ENCODE peak calls at places on chromosomes 1 and 21, in seven cellular contexts. L is IMR-90, F is neuronal stem cell, I is mesendoderm, Q is H1, S is mesenchymal stem cell, W is trophoblast cell. C is an unnamed sample.
A peak's percentile ranks its signal among the peaks of the same experiment; 100 is the strongest.

GRCh38 chr1:16334655-16335340 is 17.5 kb downstream of the FBXO42 start:
- DNase-seq in L (no peak), F (no peak), I (peak; percentile 2), Q (no peak), S (no peak), W (peak; percentile 14), C (no peak)

GRCh38 chr1:14946567-14947285 is 206.8 kb upstream of the TMEM51 start:
- DNase-seq in L (peak; percentile 86), F (no peak), I (no peak), Q (no peak), S (peak; percentile 84), W (peak; percentile 75), C (no peak)

GRCh38 chr1:177741476-177741875 is 228.4 kb downstream of the SEC16B start:
- DNase-seq in L (no peak), F (no peak), I (peak; percentile 62), Q (no peak), S (no peak), W (no peak), C (no peak)

GRCh38 chr1:154326546-154327465 is 1.5 kb downstream of the ATP8B2 start:
- DNase-seq in L (peak; percentile 64), F (no peak), I (no peak), Q (no peak), S (no peak), W (no peak), C (peak; percentile 27)

GRCh38 chr21:38925923-38926322 is 120.2 kb downstream of the ETS2 start:
- DNase-seq in L (peak; percentile 89), F (no peak), I (no peak), Q (no peak), S (peak; percentile 96), W (no peak), C (no peak)

GRCh38 chr21:14862794-14863720 is 201.7 kb downstream of the NRIP1 start:
- DNase-seq in L (peak; percentile 26), F (no peak), I (peak; percentile 18), Q (no peak), S (peak; percentile 38), W (peak; percentile 45), C (no peak)

GRCh38 chr1:39754026-39754569 is 15.4 kb downstream of the PPIE start:
- DNase-seq in L (peak; percentile 61), F (no peak), I (no peak), Q (no peak), S (no peak), W (no peak), C (peak; percentile 1)

GRCh38 chr1:63758805-63759204 is 15.0 kb upstream of the ROR1 start:
- DNase-seq in L (no peak), F (no peak), I (no peak), Q (no peak), S (no peak), W (no peak), C (no peak)

GRCh38 chr1:118979754-118980270 is 8.3 kb downstream of the TBX15 start:
- DNase-seq in L (no peak), F (peak; percentile 47), I (peak; percentile 39), Q (no peak), S (no peak), W (no peak), C (no peak)

GRCh38 chr1:7408771-7409150 is 362.3 kb upstream of the VAMP3 start:
- DNase-seq in L (no peak), F (no peak), I (no peak), Q (no peak), S (no peak), W (no peak), C (peak; percentile 9)

GRCh38 chr21:40902299-40902698 is 55.3 kb upstream of the DSCAM start:
- DNase-seq in L (no peak), F (no peak), I (no peak), Q (no peak), S (no peak), W (no peak), C (no peak)

GRCh38 chr1:32925360-32926142 is 24.4 kb upstream of the TMEM54 start:
- DNase-seq in L (no peak), F (peak; percentile 30), I (peak; percentile 87), Q (peak; percentile 21), S (peak; percentile 77), W (peak; percentile 58), C (peak; percentile 55)

GRCh38 chr1:89598450-89599331 is 34.2 kb upstream of the LRRC8C start:
- DNase-seq in L (peak; percentile 39), F (peak; percentile 9), I (peak; percentile 63), Q (no peak), S (peak; percentile 51), W (peak; percentile 77), C (no peak)

DNA sequence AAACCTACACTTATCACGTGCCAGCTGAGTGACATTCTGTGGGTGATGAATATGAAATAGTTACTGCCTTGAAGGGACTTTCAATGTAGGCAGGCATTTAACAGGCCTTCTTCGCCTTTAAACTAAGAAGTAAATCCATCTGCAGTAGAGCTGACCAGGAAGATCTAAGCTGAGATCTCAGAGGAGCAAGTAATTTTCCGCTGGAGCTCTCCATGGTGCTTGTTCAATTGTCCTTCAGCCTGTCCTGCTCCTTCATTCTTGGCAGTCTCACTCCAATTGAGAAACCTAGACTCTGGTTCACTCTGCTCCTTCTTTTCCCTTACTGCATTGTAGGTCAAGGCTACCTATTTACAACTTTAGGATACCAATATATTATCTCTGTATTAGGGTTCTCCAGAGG is 183.5 kb downstream of the HMCN1 start:
- DNase-seq in L (peak; percentile 66), F (peak; percentile 21), I (peak; percentile 77), Q (no peak), S (peak; percentile 66), W (peak; percentile 22), C (peak; percentile 56)
- H2BK5ac ChIP-seq in L (no peak overlapping the region), F (no peak overlapping the region), I (no peak overlapping the region), Q (no peak overlapping the region), S (no peak overlapping the region), W (no peak overlapping the region), C (no peak overlapping the region)

GRCh38 chr1:160634543-160635491 is 12.0 kb downstream of the SLAMF1 start:
- DNase-seq in L (no peak), F (no peak), I (no peak), Q (no peak), S (no peak), W (no peak), C (no peak)

GRCh38 chr1:160637821-160638539 is 8.9 kb downstream of the SLAMF1 start:
- DNase-seq in L (no peak), F (no peak), I (peak; percentile 88), Q (no peak), S (no peak), W (peak; percentile 30), C (no peak)

GRCh38 chr1:160636547-160636946 is 10.3 kb downstream of the SLAMF1 start:
- DNase-seq in L (no peak), F (no peak), I (no peak), Q (no peak), S (no peak), W (no peak), C (no peak)

GRCh38 chr1:160637065-160637464 is 9.8 kb downstream of the SLAMF1 start:
- DNase-seq in L (no peak), F (no peak), I (peak; percentile 39), Q (no peak), S (no peak), W (peak; percentile 80), C (no peak)

DNA sequence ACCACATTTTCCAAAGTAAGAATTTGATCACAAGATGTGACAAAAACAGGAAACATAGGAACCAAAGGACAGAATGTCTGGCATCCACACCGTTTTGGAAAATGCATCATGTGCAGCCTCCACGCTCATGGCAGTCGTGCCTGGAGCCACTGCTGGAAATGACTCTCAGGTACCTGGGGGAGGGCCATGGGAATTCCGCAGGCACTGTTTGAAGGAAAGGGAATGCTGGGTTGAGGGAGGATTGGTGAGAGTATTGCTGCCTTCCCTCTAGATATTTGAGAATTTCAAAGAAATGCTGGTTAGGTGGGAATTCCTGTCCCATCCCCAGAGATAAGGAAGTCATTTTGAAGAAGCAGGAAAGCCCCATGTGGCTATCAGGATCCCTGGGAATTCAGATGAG is 10.8 kb downstream of the SLAMF1 start:
- DNase-seq in L (no peak), F (no peak), I (peak; percentile 98), Q (no peak), S (no peak), W (peak; percentile 95), C (no peak)
- H3K4ac ChIP-seq in L (no peak overlapping the region), F (no peak overlapping the region), I (peak overlapping the region; percentile 96), Q (no peak overlapping the region), S (no peak overlapping the region), W (no peak overlapping the region), C (no peak overlapping the region)

DNA sequence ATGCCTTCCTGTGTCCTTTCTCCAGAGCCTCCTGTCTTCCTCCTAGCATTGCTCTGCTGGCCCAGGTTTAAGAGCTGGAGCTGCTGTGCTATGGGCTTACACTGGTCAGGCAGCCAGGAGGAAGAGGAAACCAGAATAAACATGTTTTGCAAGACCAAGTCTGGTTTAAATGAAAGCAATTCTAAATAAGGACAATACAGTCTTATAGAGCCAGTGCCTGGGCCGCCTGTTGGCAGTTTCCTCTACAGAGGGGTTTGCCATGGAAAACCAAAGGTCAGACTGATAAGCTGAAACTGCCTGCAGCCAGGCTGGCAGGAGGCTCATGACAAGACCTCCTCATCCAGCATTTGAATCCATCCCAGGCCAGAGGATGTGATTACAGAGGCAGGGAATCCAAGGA is 92.9 kb upstream of the FGGY start:
- DNase-seq in L (peak; percentile 32), F (no peak), I (no peak), Q (no peak), S (peak; percentile 41), W (no peak), C (no peak)
- H3K18ac ChIP-seq in L (peak overlapping the region; percentile 44), F (no peak overlapping the region), I (no peak overlapping the region), Q (no peak overlapping the region), S (peak overlapping the region; percentile 28), W (no peak overlapping the region), C (no peak overlapping the region)

GRCh38 chr1:175183586-175183985 is 9.0 kb downstream of the KIAA0040 start:
- DNase-seq in L (no peak), F (no peak), I (no peak), Q (no peak), S (no peak), W (no peak), C (peak; percentile 59)

GRCh38 chr1:175178056-175178455 is 14.5 kb downstream of the KIAA0040 start:
- DNase-seq in L (no peak), F (no peak), I (no peak), Q (no peak), S (no peak), W (peak; percentile 36), C (no peak)

GRCh38 chr1:175178456-175178855 is 14.1 kb downstream of the KIAA0040 start:
- DNase-seq in L (no peak), F (no peak), I (no peak), Q (no peak), S (no peak), W (peak; percentile 93), C (no peak)

GRCh38 chr1:175182347-175182746 is 10.2 kb downstream of the KIAA0040 start:
- DNase-seq in L (no peak), F (no peak), I (no peak), Q (no peak), S (no peak), W (no peak), C (no peak)

DNA sequence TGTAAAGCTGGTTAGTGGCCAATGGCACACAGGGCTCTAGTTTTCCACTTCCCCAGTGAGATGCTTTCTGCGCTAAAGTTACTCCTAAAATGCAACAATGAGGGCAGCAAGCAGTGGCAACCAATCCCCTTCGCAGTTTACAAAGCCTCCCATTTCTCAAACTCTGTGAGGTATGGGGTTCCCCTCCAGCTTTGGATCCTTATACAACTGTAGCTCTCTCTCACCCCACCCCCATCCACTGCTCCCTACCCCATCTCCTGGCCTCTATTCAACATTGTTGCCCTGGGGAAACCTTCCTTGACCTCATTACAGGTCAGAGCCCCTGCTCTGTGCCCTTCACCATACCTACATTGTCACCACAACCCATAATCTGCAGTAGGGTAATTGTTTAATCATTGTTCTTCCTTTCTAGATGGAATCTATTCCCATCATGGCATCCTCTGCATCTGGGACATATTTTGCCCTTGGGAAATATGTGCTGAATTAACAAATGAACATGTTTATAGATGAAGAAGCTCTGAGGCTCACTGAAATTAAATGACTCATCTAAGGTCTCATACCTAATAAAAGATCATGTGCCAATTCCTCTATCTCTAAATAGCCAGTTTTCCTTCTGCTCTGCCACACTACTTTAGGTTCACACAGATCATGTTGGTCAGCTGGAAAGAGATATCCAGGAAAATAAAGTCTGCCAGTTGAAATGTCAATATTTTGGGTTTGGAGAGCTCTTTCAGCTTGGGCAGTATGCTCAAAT is 12.6 kb downstream of the KIAA0040 start:
- DNase-seq in L (no peak), F (no peak), I (no peak), Q (no peak), S (no peak), W (no peak), C (no peak)
- H2BK5ac ChIP-seq in L (no peak overlapping the region), F (no peak overlapping the region), I (no peak overlapping the region), Q (no peak overlapping the region), S (no peak overlapping the region), W (no peak overlapping the region), C (no peak overlapping the region)

C was measured in H9.